ENCODE peak calls at places on chromosomes 4 and X, in five cellular contexts. H is H9, C is mesenchymal stem cell, S is H1, R is neuronal stem cell. O is an unnamed sample.

GRCh38 chr4:124691801-124692200 is 20.7 kb downstream of the ANKRD50 start:
- DNase-seq in H (no peak), R (no peak), C (no peak), S (no peak), O (peak; percentile 50)

GRCh38 chr4:74097631-74098550 is 1.1 kb downstream of the CXCL2 start:
- DNase-seq in R (no peak), C (peak; percentile 45), H (no peak), S (no peak), O (no peak)

GRCh38 chrX:151397741-151398070 is 700 bp downstream of the VMA21 start:
- DNase-seq in R (no peak), S (no peak), H (no peak), C (no peak), O (no peak)

GRCh38 chrX:109684136-109684535 is 48.9 kb downstream of the ACSL4 start:
- DNase-seq in H (no peak), S (no peak), C (no peak), R (no peak), O (no peak)

GRCh38 chr4:137000432-137000831 is 531.9 kb downstream of the PCDH18 start:
- DNase-seq in R (no peak), S (no peak), H (no peak), C (no peak), O (no peak)

GRCh38 chrX:9676311-9676710 is 89.3 kb downstream of the GPR143 start:
- DNase-seq in R (no peak), C (no peak), H (no peak), S (no peak), O (no peak)

GRCh38 chr4:125693233-125693632 is 378.5 kb downstream of the FAT4 start:
- DNase-seq in R (no peak), S (no peak), C (no peak), H (no peak), O (no peak)

GRCh38 chr4:25814323-25814722 is 48.5 kb downstream of the SEL1L3 start:
- DNase-seq in S (no peak), R (no peak), C (no peak), H (no peak), O (peak; percentile 89)

GRCh38 chr4:135177323-135177722 is 975.7 kb upstream of the PABPC4L start:
- DNase-seq in S (no peak), H (no peak), R (no peak), C (no peak), O (no peak)

GRCh38 chr4:118032691-118033090 is 1.6 kb upstream of the NDST3 start:
- DNase-seq in H (peak; percentile 52), R (no peak), S (no peak), C (peak; percentile 45), O (peak; percentile 66)

GRCh38 chrX:20352935-20353336 is 86.2 kb upstream of the RPS6KA3 start:
- DNase-seq in H (no peak), R (no peak), C (no peak), S (no peak), O (no peak)

GRCh38 chr4:17055788-17056187 is 157.3 kb upstream of the LDB2 start:
- DNase-seq in H (no peak), C (peak; percentile 67), S (no peak), R (no peak), O (no peak)

GRCh38 chrX:51975811-51976210 is 82.4 kb downstream of the MAGED1 start:
- DNase-seq in R (no peak), H (no peak), S (no peak), C (no peak), O (no peak)

GRCh38 chrX:115362334-115363095 is 73.0 kb downstream of the LUZP4 start:
- DNase-seq in H (no peak), S (no peak), C (peak; percentile 61), R (no peak), O (no peak)

GRCh38 chr4:175776217-175776616 is 35.8 kb downstream of the GPM6A start:
- DNase-seq in C (no peak), H (peak; percentile 73), S (peak; percentile 33), R (no peak), O (no peak)

GRCh38 chrX:13048265-13048664 is 3.8 kb upstream of the FAM9C start:
- DNase-seq in S (no peak), H (no peak), C (peak; percentile 50), R (no peak), O (no peak)

GRCh38 chr4:125741825-125742452 is 427.2 kb downstream of the FAT4 start:
- DNase-seq in C (peak; percentile 33), R (no peak), H (no peak), S (no peak), O (peak; percentile 13)

GRCh38 chr4:100147198-100147597 is 43.1 kb downstream of the DDIT4L start:
- DNase-seq in H (no peak), R (no peak), S (no peak), C (no peak), O (no peak)

GRCh38 chrX:104318330-104319009 is 63.7 kb upstream of the ESX1 start:
- DNase-seq in R (no peak), S (no peak), C (peak; percentile 21), H (no peak), O (peak; percentile 49)

GRCh38 chr4:169143335-169143734 is 127.4 kb downstream of the SH3RF1 start:
- DNase-seq in H (no peak), R (no peak), C (no peak), S (no peak), O (no peak)

GRCh38 chr4:86496094-86497060 is 97.7 kb upstream of the PTPN13 start:
- DNase-seq in S (no peak), C (peak; percentile 51), H (no peak), R (no peak), O (peak; percentile 20)

GRCh38 chr4:73853246-73853704 is at the start of gene PF4V1:
- DNase-seq in R (no peak), C (no peak), S (no peak), H (peak; percentile 89), O (no peak)

GRCh38 chrX:153158319-153158718 is 20.8 kb upstream of the MAGEA1 start:
- DNase-seq in S (no peak), R (no peak), C (no peak), H (no peak), O (no peak)

GRCh38 chr4:108492816-108493595 is 127.4 kb upstream of the RPL34 start:
- DNase-seq in H (peak; percentile 75), R (no peak), C (peak; percentile 42), S (peak; percentile 21), O (peak; percentile 27)

GRCh38 chr4:78370625-78371372 is 180.8 kb upstream of the ANXA3 start:
- DNase-seq in R (no peak), S (no peak), H (no peak), C (no peak), O (peak; percentile 86)

GRCh38 chr4:140710784-140711622 is 45.2 kb downstream of the TBC1D9 start:
- DNase-seq in C (no peak), S (no peak), H (no peak), R (no peak), O (no peak)

GRCh38 chr4:2798399-2799301 is 5.8 kb downstream of the SH3BP2 start:
- DNase-seq in C (peak; percentile 51), H (no peak), S (no peak), R (no peak), O (no peak)

GRCh38 chrX:43949669-43950068 is 23.5 kb downstream of the NDP start:
- DNase-seq in S (peak; percentile 29), C (no peak), H (peak; percentile 78), R (no peak), O (peak; percentile 43)

GRCh38 chr4:107117726-107118125 is 81.6 kb upstream of the DKK2 start:
- DNase-seq in C (no peak), H (no peak), S (no peak), R (no peak), O (no peak)

GRCh38 chrX:44106864-44107263 is 133.7 kb upstream of the NDP start:
- DNase-seq in H (no peak), R (no peak), C (no peak), S (no peak), O (no peak)

GRCh38 chr4:142817442-142817841 is 28.7 kb downstream of the INPP4B start:
- DNase-seq in S (no peak), R (no peak), C (peak; percentile 48), H (no peak), O (peak; percentile 23)
- H3K9ac ChIP-seq in S (no peak overlapping the region), R (peak overlapping the region; percentile 53), C (peak overlapping the region; percentile 78), H (no peak overlapping the region), O (no peak overlapping the region)

GRCh38 chr4:77031544-77031943 is 44.2 kb downstream of the CCNI start:
- DNase-seq in R (no peak), S (no peak), H (no peak), C (no peak), O (no peak)

GRCh38 chr4:77035153-77035552 is 40.6 kb downstream of the CCNI start:
- DNase-seq in R (no peak), S (no peak), H (no peak), C (no peak), O (no peak)

GRCh38 chr4:77040265-77040664 is 35.5 kb downstream of the CCNI start:
- DNase-seq in H (no peak), R (no peak), C (peak; percentile 65), S (no peak), O (no peak)

GRCh38 chr4:77037736-77038135 is 38.1 kb downstream of the CCNI start:
- DNase-seq in C (peak; percentile 33), S (no peak), R (no peak), H (no peak), O (no peak)

GRCh38 chr4:77036206-77036605 is 39.6 kb downstream of the CCNI start:
- DNase-seq in R (no peak), S (no peak), C (peak; percentile 77), H (no peak), O (no peak)
- H2BK12ac ChIP-seq in R (no peak overlapping the region), S (no peak overlapping the region), C (no peak overlapping the region), H (no peak overlapping the region), O (no peak overlapping the region)

GRCh38 chr4:10673817-10674369 is 10.7 kb downstream of the CLNK start:
- DNase-seq in C (no peak), S (no peak), H (no peak), R (no peak), O (no peak)
- H3K9ac ChIP-seq in C (no peak overlapping the region), S (no peak overlapping the region), H (no peak overlapping the region), R (no peak overlapping the region), O (no peak overlapping the region)

GRCh38 chr4:10121568-10122097 is 5.0 kb upstream of the WDR1 start:
- DNase-seq in H (no peak), S (no peak), R (no peak), C (no peak), O (no peak)

GRCh38 chr4:10119773-10120172 is 3.2 kb upstream of the WDR1 start:
- DNase-seq in S (no peak), C (no peak), R (no peak), H (no peak), O (no peak)

GRCh38 chr4:10122236-10122932 is 5.8 kb upstream of the WDR1 start:
- DNase-seq in R (no peak), S (no peak), C (no peak), H (no peak), O (peak; percentile 65)

GRCh38 chr4:10119263-10119662 is 2.7 kb upstream of the WDR1 start:
- DNase-seq in R (no peak), S (no peak), C (no peak), H (no peak), O (no peak)

GRCh38 chr4:10120943-10121567 is 4.5 kb upstream of the WDR1 start:
- DNase-seq in S (no peak), R (no peak), C (no peak), H (no peak), O (no peak)
- H2BK12ac ChIP-seq in S (no peak overlapping the region), R (no peak overlapping the region), C (no peak overlapping the region), H (no peak overlapping the region), O (no peak overlapping the region)

O was measured in trophoblast cell.